ENCODE peak calls at places on chromosomes 12 and 14, in seven cellular contexts. One of them, this sample, is unnamed.

GRCh38 chr14:34833545-34834523 is 41.3 kb downstream of the BAZ1A start:
- DNase-seq in Peyer's patch: no peak
- DNase-seq in aorta: no peak
- DNase-seq in small intestine: no peak
- DNase-seq in astrocyte: no peak
- DNase-seq in GM23248: no peak
- DNase-seq in naive thymus-derived CD4-positive, alpha-beta T cell: peak; percentile 30
- DNase-seq in this sample: no peak

GRCh38 chr12:49264466-49264872 is 413 bp upstream of the TUBA1C start:
- DNase-seq in aorta: no peak
- DNase-seq in GM23248: peak; percentile 70
- DNase-seq in astrocyte: no peak
- DNase-seq in Peyer's patch: no peak
- DNase-seq in naive thymus-derived CD4-positive, alpha-beta T cell: peak; percentile 22
- DNase-seq in small intestine: no peak
- DNase-seq in this sample: no peak

GRCh38 chr12:78674311-78675085 is 190.1 kb upstream of the SYT1 start:
- DNase-seq in aorta: no peak
- DNase-seq in small intestine: no peak
- DNase-seq in GM23248: peak; percentile 44
- DNase-seq in Peyer's patch: no peak
- DNase-seq in astrocyte: peak; percentile 25
- DNase-seq in naive thymus-derived CD4-positive, alpha-beta T cell: no peak
- DNase-seq in this sample: no peak

GRCh38 chr12:56338643-56339422 is at the start of gene IL23A:
- DNase-seq in astrocyte: peak; percentile 60
- DNase-seq in GM23248: peak; percentile 33
- DNase-seq in small intestine: peak; percentile 11
- DNase-seq in aorta: no peak
- DNase-seq in Peyer's patch: no peak
- DNase-seq in naive thymus-derived CD4-positive, alpha-beta T cell: peak; percentile 85
- DNase-seq in this sample: no peak

GRCh38 chr12:6466184-6466573 is 4.3 kb downstream of the VAMP1 start:
- DNase-seq in astrocyte: no peak
- DNase-seq in GM23248: no peak
- DNase-seq in small intestine: no peak
- DNase-seq in naive thymus-derived CD4-positive, alpha-beta T cell: no peak
- DNase-seq in aorta: no peak
- DNase-seq in Peyer's patch: no peak
- DNase-seq in this sample: no peak

GRCh38 chr12:74489543-74489942 is 48.1 kb upstream of the ATXN7L3B start:
- DNase-seq in naive thymus-derived CD4-positive, alpha-beta T cell: no peak
- DNase-seq in small intestine: peak; percentile 37
- DNase-seq in astrocyte: no peak
- DNase-seq in aorta: no peak
- DNase-seq in Peyer's patch: no peak
- DNase-seq in GM23248: no peak
- DNase-seq in this sample: no peak

GRCh38 chr14:83260751-83261150 is 1727.1 kb upstream of the SEL1L start:
- DNase-seq in Peyer's patch: no peak
- DNase-seq in astrocyte: no peak
- DNase-seq in naive thymus-derived CD4-positive, alpha-beta T cell: no peak
- DNase-seq in GM23248: no peak
- DNase-seq in aorta: no peak
- DNase-seq in small intestine: no peak
- DNase-seq in this sample: no peak

GRCh38 chr14:22433059-22433458 is 156.0 kb downstream of the DAD1 start:
- DNase-seq in Peyer's patch: no peak
- DNase-seq in aorta: no peak
- DNase-seq in small intestine: no peak
- DNase-seq in naive thymus-derived CD4-positive, alpha-beta T cell: no peak
- DNase-seq in astrocyte: no peak
- DNase-seq in GM23248: no peak
- DNase-seq in this sample: no peak

GRCh38 chr14:92584856-92585255 is 71.3 kb downstream of the RIN3 start:
- DNase-seq in GM23248: no peak
- DNase-seq in naive thymus-derived CD4-positive, alpha-beta T cell: no peak
- DNase-seq in aorta: no peak
- DNase-seq in small intestine: no peak
- DNase-seq in astrocyte: no peak
- DNase-seq in Peyer's patch: no peak
- DNase-seq in this sample: no peak

GRCh38 chr12:122174155-122174845 is at the start of gene IL31:
- DNase-seq in aorta: no peak
- DNase-seq in small intestine: no peak
- DNase-seq in astrocyte: no peak
- DNase-seq in naive thymus-derived CD4-positive, alpha-beta T cell: no peak
- DNase-seq in GM23248: no peak
- DNase-seq in Peyer's patch: no peak
- DNase-seq in this sample: no peak

GRCh38 chr14:22718091-22718490 is 48.4 kb upstream of the OXA1L start:
- DNase-seq in GM23248: no peak
- DNase-seq in naive thymus-derived CD4-positive, alpha-beta T cell: no peak
- DNase-seq in astrocyte: no peak
- DNase-seq in small intestine: no peak
- DNase-seq in Peyer's patch: no peak
- DNase-seq in aorta: no peak
- DNase-seq in this sample: no peak

GRCh38 chr12:50934371-50934851 is 17.9 kb upstream of the HIGD1C start:
- DNase-seq in Peyer's patch: no peak
- DNase-seq in aorta: no peak
- DNase-seq in astrocyte: no peak
- DNase-seq in GM23248: peak; percentile 18
- DNase-seq in small intestine: no peak
- DNase-seq in naive thymus-derived CD4-positive, alpha-beta T cell: no peak
- DNase-seq in this sample: no peak

GRCh38 chr12:124927325-124928094 is 13.1 kb upstream of the UBC start:
- DNase-seq in naive thymus-derived CD4-positive, alpha-beta T cell: peak; percentile 92
- DNase-seq in GM23248: peak; percentile 89
- DNase-seq in aorta: peak; percentile 91
- DNase-seq in astrocyte: peak; percentile 57
- DNase-seq in Peyer's patch: peak; percentile 94
- DNase-seq in small intestine: peak; percentile 94
- DNase-seq in this sample: peak; percentile 89

GRCh38 chr14:65267856-65268255 is 144.7 kb upstream of the FUT8 start:
- DNase-seq in small intestine: peak; percentile 25
- DNase-seq in astrocyte: peak; percentile 50
- DNase-seq in GM23248: no peak
- DNase-seq in aorta: no peak
- DNase-seq in Peyer's patch: no peak
- DNase-seq in naive thymus-derived CD4-positive, alpha-beta T cell: no peak
- DNase-seq in this sample: no peak

GRCh38 chr12:106078358-106079025 is 60.3 kb downstream of the NUAK1 start:
- DNase-seq in naive thymus-derived CD4-positive, alpha-beta T cell: no peak
- DNase-seq in aorta: peak; percentile 85
- DNase-seq in GM23248: peak; percentile 97
- DNase-seq in astrocyte: peak; percentile 88
- DNase-seq in Peyer's patch: no peak
- DNase-seq in small intestine: no peak
- DNase-seq in this sample: no peak

GRCh38 chr12:107242189-107242588 is 148.8 kb upstream of the CRY1 start:
- DNase-seq in small intestine: no peak
- DNase-seq in astrocyte: peak; percentile 15
- DNase-seq in aorta: no peak
- DNase-seq in Peyer's patch: no peak
- DNase-seq in GM23248: no peak
- DNase-seq in naive thymus-derived CD4-positive, alpha-beta T cell: no peak
- DNase-seq in this sample: no peak

GRCh38 chr12:40238221-40238902 is 13.6 kb downstream of the LRRK2 start:
- DNase-seq in astrocyte: no peak
- DNase-seq in Peyer's patch: no peak
- DNase-seq in naive thymus-derived CD4-positive, alpha-beta T cell: no peak
- DNase-seq in small intestine: no peak
- DNase-seq in aorta: no peak
- DNase-seq in GM23248: peak; percentile 18
- DNase-seq in this sample: no peak

GRCh38 chr12:1640630-1641234 is 11.7 kb downstream of the WNT5B start:
- DNase-seq in GM23248: no peak
- DNase-seq in Peyer's patch: no peak
- DNase-seq in naive thymus-derived CD4-positive, alpha-beta T cell: no peak
- DNase-seq in aorta: no peak
- DNase-seq in astrocyte: no peak
- DNase-seq in small intestine: no peak
- DNase-seq in this sample: no peak

GRCh38 chr12:1642513-1642912 is 13.5 kb downstream of the WNT5B start:
- DNase-seq in aorta: no peak
- DNase-seq in small intestine: no peak
- DNase-seq in GM23248: no peak
- DNase-seq in Peyer's patch: no peak
- DNase-seq in naive thymus-derived CD4-positive, alpha-beta T cell: no peak
- DNase-seq in astrocyte: no peak
- DNase-seq in this sample: no peak

GRCh38 chr12:1644113-1644512 is 15.1 kb downstream of the WNT5B start:
- DNase-seq in aorta: no peak
- DNase-seq in naive thymus-derived CD4-positive, alpha-beta T cell: no peak
- DNase-seq in GM23248: no peak
- DNase-seq in small intestine: no peak
- DNase-seq in astrocyte: no peak
- DNase-seq in Peyer's patch: no peak
- DNase-seq in this sample: no peak

GRCh38 chr12:1644523-1645438 is 15.8 kb downstream of the WNT5B start:
- DNase-seq in small intestine: peak; percentile 49
- DNase-seq in GM23248: peak; percentile 90
- DNase-seq in naive thymus-derived CD4-positive, alpha-beta T cell: no peak
- DNase-seq in astrocyte: peak; percentile 68
- DNase-seq in aorta: peak; percentile 91
- DNase-seq in Peyer's patch: peak; percentile 69
- DNase-seq in this sample: peak; percentile 58

GRCh38 chr12:1643056-1643455 is 14.0 kb downstream of the WNT5B start:
- DNase-seq in GM23248: no peak
- DNase-seq in small intestine: no peak
- DNase-seq in aorta: no peak
- DNase-seq in naive thymus-derived CD4-positive, alpha-beta T cell: no peak
- DNase-seq in Peyer's patch: no peak
- DNase-seq in astrocyte: no peak
- DNase-seq in this sample: no peak
- H3K4me1 ChIP-seq in GM23248: peaks cover 20% of the 10 kb centered on the region
- H3K4me1 ChIP-seq in small intestine: no peaks in the 10 kb centered on the region
- H3K4me1 ChIP-seq in aorta: no peaks in the 10 kb centered on the region
- H3K4me1 ChIP-seq in naive thymus-derived CD4-positive, alpha-beta T cell: no peaks in the 10 kb centered on the region
- H3K4me1 ChIP-seq in Peyer's patch: no peaks in the 10 kb centered on the region
- H3K4me1 ChIP-seq in astrocyte: peaks cover 12% of the 10 kb centered on the region
- H3K4me1 ChIP-seq in this sample: no peaks in the 10 kb centered on the region

DNA sequence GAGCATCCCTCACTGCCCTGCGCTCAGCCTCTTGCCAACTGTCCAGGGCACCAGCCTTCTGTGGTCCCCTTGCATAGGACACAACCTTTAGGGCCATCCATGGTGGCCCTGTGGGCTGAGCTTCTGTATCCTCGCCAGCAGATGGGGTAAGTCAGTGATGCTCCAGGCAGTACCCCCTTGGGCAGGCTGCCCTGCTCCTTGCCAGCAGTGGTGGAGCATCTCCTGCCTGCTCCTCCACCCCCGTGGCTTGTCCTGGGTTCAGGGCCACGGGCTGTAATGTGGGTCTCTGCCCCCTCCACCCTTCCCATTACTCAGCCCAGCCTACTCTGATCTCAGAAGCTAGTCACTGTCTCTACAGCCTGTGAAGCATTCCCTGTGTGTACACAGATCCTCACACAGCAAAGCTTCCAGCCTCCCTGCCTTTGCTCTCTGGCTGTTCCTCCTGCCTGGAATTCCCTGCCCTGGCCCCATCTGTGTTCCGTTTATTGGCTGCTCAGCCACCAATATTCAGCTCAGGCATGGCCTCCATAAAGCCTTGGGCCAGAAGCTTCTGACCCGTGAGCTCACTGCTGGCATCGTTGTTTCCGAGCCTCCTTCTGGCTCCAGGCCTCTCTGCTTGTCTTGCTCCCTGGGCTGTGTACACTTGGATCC is 177.2 kb upstream of the PRMT8 start:
- DNase-seq in GM23248: peak; percentile 59
- DNase-seq in Peyer's patch: no peak
- DNase-seq in small intestine: peak; percentile 13
- DNase-seq in astrocyte: no peak
- DNase-seq in naive thymus-derived CD4-positive, alpha-beta T cell: no peak
- DNase-seq in aorta: no peak
- DNase-seq in this sample: no peak
- H3K4me1 ChIP-seq in GM23248: peaks cover 10% of the 10 kb centered on the region
- H3K4me1 ChIP-seq in Peyer's patch: no peaks in the 10 kb centered on the region
- H3K4me1 ChIP-seq in small intestine: no peaks in the 10 kb centered on the region
- H3K4me1 ChIP-seq in astrocyte: peaks cover 33% of the 10 kb centered on the region
- H3K4me1 ChIP-seq in naive thymus-derived CD4-positive, alpha-beta T cell: no peaks in the 10 kb centered on the region
- H3K4me1 ChIP-seq in aorta: no peaks in the 10 kb centered on the region
- H3K4me1 ChIP-seq in this sample: peaks cover 7% of the 10 kb centered on the region

GRCh38 chr12:45974171-45974719 is 16.1 kb downstream of the SCAF11 start:
- DNase-seq in small intestine: no peak
- DNase-seq in GM23248: peak; percentile 18
- DNase-seq in astrocyte: no peak
- DNase-seq in naive thymus-derived CD4-positive, alpha-beta T cell: no peak
- DNase-seq in Peyer's patch: no peak
- DNase-seq in aorta: no peak
- DNase-seq in this sample: no peak

GRCh38 chr12:45978108-45978507 is 12.3 kb downstream of the SCAF11 start:
- DNase-seq in aorta: no peak
- DNase-seq in small intestine: no peak
- DNase-seq in Peyer's patch: no peak
- DNase-seq in naive thymus-derived CD4-positive, alpha-beta T cell: no peak
- DNase-seq in GM23248: no peak
- DNase-seq in astrocyte: no peak
- DNase-seq in this sample: no peak

GRCh38 chr12:45974883-45975282 is 15.5 kb downstream of the SCAF11 start:
- DNase-seq in aorta: no peak
- DNase-seq in GM23248: no peak
- DNase-seq in naive thymus-derived CD4-positive, alpha-beta T cell: no peak
- DNase-seq in Peyer's patch: no peak
- DNase-seq in small intestine: no peak
- DNase-seq in astrocyte: peak; percentile 27
- DNase-seq in this sample: no peak

GRCh38 chr12:45973526-45973925 is 16.8 kb downstream of the SCAF11 start:
- DNase-seq in Peyer's patch: no peak
- DNase-seq in GM23248: peak; percentile 55
- DNase-seq in small intestine: no peak
- DNase-seq in aorta: no peak
- DNase-seq in naive thymus-derived CD4-positive, alpha-beta T cell: no peak
- DNase-seq in astrocyte: peak; percentile 65
- DNase-seq in this sample: no peak

DNA sequence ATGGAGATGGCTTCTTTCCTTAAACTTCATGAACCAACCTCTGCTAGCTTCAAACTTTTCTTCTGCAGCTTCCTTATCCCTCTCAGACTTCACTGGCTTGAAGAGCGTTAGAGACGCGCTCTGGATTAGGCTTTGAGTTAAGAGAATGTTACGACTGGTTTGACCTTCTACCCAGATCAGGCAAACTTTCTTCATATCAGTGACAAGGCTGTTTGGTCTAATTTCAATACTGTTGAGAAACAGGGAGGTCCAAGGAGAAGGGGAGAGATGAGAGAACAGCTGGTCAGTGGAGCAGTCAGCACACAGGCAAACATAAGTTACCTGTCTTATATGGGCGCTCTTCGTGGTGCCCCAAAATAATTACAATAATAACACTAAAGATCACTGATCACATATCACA is 14.9 kb downstream of the SCAF11 start:
- DNase-seq in GM23248: no peak
- DNase-seq in aorta: no peak
- DNase-seq in small intestine: peak; percentile 25
- DNase-seq in Peyer's patch: no peak
- DNase-seq in naive thymus-derived CD4-positive, alpha-beta T cell: no peak
- DNase-seq in astrocyte: no peak
- DNase-seq in this sample: no peak
- H3K4me1 ChIP-seq in GM23248: peaks cover 70% of the 10 kb centered on the region
- H3K4me1 ChIP-seq in aorta: peaks cover 8% of the 10 kb centered on the region
- H3K4me1 ChIP-seq in small intestine: no peaks in the 10 kb centered on the region
- H3K4me1 ChIP-seq in Peyer's patch: no peaks in the 10 kb centered on the region
- H3K4me1 ChIP-seq in naive thymus-derived CD4-positive, alpha-beta T cell: peaks cover 19% of the 10 kb centered on the region
- H3K4me1 ChIP-seq in astrocyte: peaks cover 20% of the 10 kb centered on the region
- H3K4me1 ChIP-seq in this sample: no peaks in the 10 kb centered on the region

GRCh38 chr12:131795064-131795463 is 33.1 kb upstream of the MMP17 start:
- DNase-seq in Peyer's patch: no peak
- DNase-seq in astrocyte: no peak
- DNase-seq in small intestine: no peak
- DNase-seq in GM23248: no peak
- DNase-seq in naive thymus-derived CD4-positive, alpha-beta T cell: no peak
- DNase-seq in aorta: no peak
- DNase-seq in this sample: no peak
- H3K4me1 ChIP-seq in Peyer's patch: no peaks in the 10 kb centered on the region
- H3K4me1 ChIP-seq in astrocyte: peaks cover 13% of the 10 kb centered on the region
- H3K4me1 ChIP-seq in small intestine: no peaks in the 10 kb centered on the region
- H3K4me1 ChIP-seq in GM23248: peaks cover 13% of the 10 kb centered on the region
- H3K4me1 ChIP-seq in naive thymus-derived CD4-positive, alpha-beta T cell: no peaks in the 10 kb centered on the region
- H3K4me1 ChIP-seq in aorta: no peaks in the 10 kb centered on the region
- H3K4me1 ChIP-seq in this sample: no peaks in the 10 kb centered on the region